ENCODE peak calls at places on chromosomes 16 and 17, in four cellular contexts. S is body of pancreas; U is epithelial cell of esophagus; X is stimulated activated CD8-positive, alpha-beta memory T cell treated with anti-CD3 and anti-CD28 coated beads, Interleukin-15, amount 100 ng/mL, for 24 hours. W is an unnamed sample.

GRCh38 chr16:12330541-12330940 is 354.0 kb downstream of the SNX29 start:
- DNase-seq in S (no peak), U (no peak), X (no peak), W (no peak)

GRCh38 chr17:19937522-19937921 is 40.1 kb downstream of the AKAP10 start:
- DNase-seq in U (no peak), X (no peak), S (no peak), W (no peak)

GRCh38 chr17:3802461-3803307 is 1.7 kb upstream of the ITGAE start:
- DNase-seq in X (no peak), U (peak; percentile 50), S (peak; percentile 50), W (no peak)

GRCh38 chr16:11139624-11140375 is 116.2 kb downstream of the SOCS1 start:
- DNase-seq in X (no peak), U (no peak), S (no peak), W (no peak)

GRCh38 chr17:81912441-81913309 is 1.5 kb upstream of the PCYT2 start:
- DNase-seq in S (no peak), X (no peak), U (peak; percentile 80), W (no peak)

GRCh38 chr16:27228036-27228435 is 24.7 kb downstream of the KDM8 start:
- DNase-seq in U (no peak), S (no peak), X (no peak), W (no peak)

GRCh38 chr17:30950669-30951399 is 20.0 kb upstream of the RNF135 start:
- DNase-seq in X (no peak), U (peak; percentile 74), S (peak; percentile 65), W (no peak)

GRCh38 chr17:55238931-55239297 is 25.8 kb upstream of the HLF start:
- DNase-seq in X (no peak), S (peak; percentile 22), U (peak; percentile 14), W (peak; percentile 49)

GRCh38 chr17:44794699-44795413 is 35.2 kb downstream of the GJC1 start:
- DNase-seq in S (no peak), X (no peak), U (peak; percentile 89), W (no peak)

GRCh38 chr17:19418312-19418992 is 7.4 kb downstream of the RNF112 start:
- DNase-seq in X (no peak), U (peak; percentile 60), S (peak; percentile 23), W (no peak)

GRCh38 chr16:568401-569258 is 1.1 kb upstream of the PIGQ start:
- DNase-seq in U (no peak), X (no peak), S (no peak), W (no peak)

GRCh38 chr16:3641801-3642396 is 12.6 kb upstream of the DNASE1 start:
- DNase-seq in S (no peak), U (no peak), X (no peak), W (no peak)

GRCh38 chr16:88921603-88921995 is 55.1 kb upstream of the PABPN1L start:
- DNase-seq in U (no peak), X (no peak), S (no peak), W (no peak)

GRCh38 chr17:2841606-2842005 is 45.4 kb downstream of the RAP1GAP2 start:
- DNase-seq in S (no peak), X (no peak), U (peak; percentile 34), W (no peak)

GRCh38 chr17:28468781-28469180 is 4.7 kb upstream of the SLC13A2 start:
- DNase-seq in U (no peak), X (no peak), S (no peak), W (no peak)